ENCODE peak calls at places on chromosome 5, in four cellular contexts. L is AG10803, U is foreskin fibroblast, Z is GM06990. G is an unnamed sample.

GRCh38 chr5:141914154-141914743 is 9.4 kb upstream of the DELE1 start:
- DNase-seq in L (no peak), U (no peak), Z (peak), G (no peak)

GRCh38 chr5:66633754-66634153 is 37.6 kb downstream of the MAST4 start:
- DNase-seq in L (no peak), U (no peak), Z (no peak), G (no peak)

GRCh38 chr5:135486679-135487395 is 34.7 kb upstream of the TIFAB start:
- DNase-seq in L (no peak), U (no peak), Z (no peak), G (no peak)

GRCh38 chr5:119274767-119275130 is 81.1 kb upstream of the TNFAIP8 start:
- DNase-seq in L (peak), U (peak), Z (no peak), G (peak)

GRCh38 chr5:127492854-127493738 is 24.3 kb upstream of the PRRC1 start:
- DNase-seq in L (peak), U (peak), Z (peak), G (no peak)

GRCh38 chr5:95773325-95774059 is 42.4 kb downstream of the RHOBTB3 start:
- DNase-seq in L (peak), U (peak), Z (no peak), G (no peak)

GRCh38 chr5:67989457-67989856 is 226.1 kb upstream of the PIK3R1 start:
- DNase-seq in L (peak), U (peak), Z (no peak), G (peak)

GRCh38 chr5:107123014-107123413 is 547.7 kb downstream of the EFNA5 start:
- DNase-seq in L (no peak), U (no peak), Z (no peak), G (no peak)

GRCh38 chr5:181170237-181170830 is 22.9 kb downstream of the OR2V2 start:
- DNase-seq in L (no peak), U (no peak), Z (no peak), G (no peak)

GRCh38 chr5:123916331-123917121 is 404.5 kb downstream of the CSNK1G3 start:
- DNase-seq in L (peak), U (peak), Z (no peak), G (peak)

GRCh38 chr5:171175746-171176145 is 133.3 kb upstream of the TLX3 start:
- DNase-seq in L (no peak), U (no peak), Z (no peak), G (no peak)

GRCh38 chr5:125492977-125493376 is 746.5 kb upstream of the ZNF608 start:
- DNase-seq in L (no peak), U (no peak), Z (no peak), G (no peak)

GRCh38 chr5:89241186-89241585 is 358.2 kb upstream of the MEF2C start:
- DNase-seq in L (peak), U (peak), Z (no peak), G (peak)

GRCh38 chr5:123951204-123951977 is 439.4 kb downstream of the CSNK1G3 start:
- DNase-seq in L (peak), U (peak), Z (no peak), G (peak)

GRCh38 chr5:24644757-24645156 is at the start of gene CDH10:
- DNase-seq in L (peak), U (no peak), Z (no peak), G (no peak)

GRCh38 chr5:176491056-176491646 is 43.0 kb downstream of the FAF2 start:
- DNase-seq in L (peak), U (no peak), Z (no peak), G (no peak)

GRCh38 chr5:119378075-119378699 is 22.4 kb downstream of the TNFAIP8 start:
- DNase-seq in L (peak), U (no peak), Z (no peak), G (no peak)

GRCh38 chr5:93252165-93252564 is 328.9 kb downstream of the NR2F1-AS1 start:
- DNase-seq in L (no peak), U (no peak), Z (no peak), G (no peak)

GRCh38 chr5:96344678-96345612 is 88.1 kb downstream of the PCSK1 start:
- DNase-seq in L (peak), U (peak), Z (no peak), G (peak)

GRCh38 chr5:60844429-60844890 is 391 bp upstream of the ELOVL7 start:
- DNase-seq in L (no peak), U (no peak), Z (no peak), G (no peak)

GRCh38 chr5:132294728-132295504 is 722 bp downstream of the SLC22A4 start:
- DNase-seq in L (peak), U (peak), Z (peak), G (peak)

GRCh38 chr5:59276886-59277514 is 616.5 kb downstream of the PDE4D start:
- DNase-seq in L (no peak), U (no peak), Z (no peak), G (no peak)

GRCh38 chr5:114402206-114402605 is 40.3 kb downstream of the KCNN2 start:
- DNase-seq in L (no peak), U (no peak), Z (no peak), G (no peak)

GRCh38 chr5:143679777-143680176 is 132.2 kb upstream of the HMHB1 start:
- DNase-seq in L (peak), U (peak), Z (no peak), G (no peak)

GRCh38 chr5:158955636-158956035 is 144.1 kb downstream of the EBF1 start:
- DNase-seq in L (no peak), U (no peak), Z (no peak), G (no peak)

GRCh38 chr5:158952951-158953350 is 146.8 kb downstream of the EBF1 start:
- DNase-seq in L (peak), U (peak), Z (no peak), G (no peak)

GRCh38 chr5:158951951-158952545 is 147.7 kb downstream of the EBF1 start:
- DNase-seq in L (no peak), U (no peak), Z (no peak), G (no peak)

GRCh38 chr5:158951461-158951860 is 148.3 kb downstream of the EBF1 start:
- DNase-seq in L (no peak), U (no peak), Z (no peak), G (no peak)

GRCh38 chr5:158953929-158954534 is 145.7 kb downstream of the EBF1 start:
- DNase-seq in L (peak), U (peak), Z (peak), G (no peak)
- H3K4me3 ChIP-seq in L (no peak), U (no peak), Z (no peak), G (no peak)

GRCh38 chr5:35754481-35754880 is 102.2 kb upstream of the IL7R start:
- DNase-seq in L (no peak), U (no peak), Z (no peak), G (no peak)
- H3K4me3 ChIP-seq in L (no peak), U (no peak), Z (no peak), G (no peak)

GRCh38 chr5:9546973-9547947 is 1.4 kb upstream of the SEMA5A start:
- DNase-seq in L (peak), U (peak), Z (no peak), G (peak)
- H3K4me3 ChIP-seq in L (peak), U (peak), Z (no peak), G (peak)

GRCh38 chr5:77211013-77211690 is 672 bp downstream of the PDE8B start:
- DNase-seq in L (no peak), U (peak), Z (no peak), G (no peak)

GRCh38 chr5:77208507-77209163 is 1.8 kb upstream of the PDE8B start:
- DNase-seq in L (no peak), U (no peak), Z (no peak), G (no peak)

GRCh38 chr5:77209495-77210090 is 887 bp upstream of the PDE8B start:
- DNase-seq in L (no peak), U (no peak), Z (no peak), G (no peak)

GRCh38 chr5:77211691-77212047 is 1.2 kb downstream of the PDE8B start:
- DNase-seq in L (no peak), U (no peak), Z (no peak), G (no peak)

DNA sequence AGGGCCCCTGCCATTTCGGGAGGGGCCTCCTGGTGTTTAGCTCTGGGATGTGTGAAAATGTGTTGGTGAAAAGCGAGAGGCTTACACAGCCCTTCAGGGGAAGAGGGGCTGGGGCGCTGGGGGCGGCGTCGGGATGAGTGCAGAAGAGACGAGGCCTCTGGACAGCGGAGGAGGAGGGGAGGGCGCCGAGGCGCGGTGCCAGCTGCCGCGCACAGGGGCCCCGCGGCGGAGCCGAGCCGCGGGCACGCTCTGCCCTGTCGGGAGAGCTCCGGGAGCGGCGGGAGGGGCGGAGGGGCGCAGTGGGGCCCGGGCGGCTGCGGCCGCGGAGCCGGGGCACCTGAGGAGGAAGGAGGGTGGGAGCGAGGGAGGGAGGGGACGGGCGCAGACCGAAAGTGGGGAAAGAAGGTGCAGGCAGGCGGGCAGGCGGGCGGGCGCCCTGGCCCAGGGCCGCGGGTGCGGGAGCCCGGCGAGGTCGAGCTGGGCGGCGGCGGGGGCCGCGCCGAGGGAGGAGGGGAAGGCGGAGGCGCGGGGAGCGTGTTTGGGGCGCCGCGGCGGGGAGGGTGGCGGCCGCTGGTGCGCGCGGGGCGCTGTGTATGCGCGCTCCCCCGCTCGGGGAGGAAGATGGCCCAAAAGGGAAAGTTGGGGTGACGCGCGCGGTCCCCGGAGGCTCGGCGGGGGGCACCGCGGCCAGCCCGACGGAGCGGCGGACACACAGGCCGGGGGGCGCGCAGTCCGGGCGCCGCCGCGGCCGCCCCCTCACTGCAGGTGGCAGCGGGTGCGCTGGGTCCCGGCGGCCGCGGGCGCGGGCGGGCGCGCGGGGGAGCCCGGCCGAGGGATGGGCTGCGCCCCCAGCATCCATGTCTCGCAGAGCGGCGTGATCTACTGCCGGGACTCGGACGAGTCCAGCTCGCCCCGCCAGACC is at the start of gene PDE8B:
- DNase-seq in L (no peak), U (no peak), Z (no peak), G (no peak)
- H3K4me3 ChIP-seq in L (peak), U (peak), Z (peak), G (peak)

GRCh38 chr5:1008451-1009358 is at the start of gene NKD2:
- DNase-seq in L (no peak), U (no peak), Z (peak), G (no peak)
- H3K4me3 ChIP-seq in L (no peak), U (no peak), Z (no peak), G (no peak)

GRCh38 chr5:108295588-108296368 is 86.1 kb downstream of the FBXL17 start:
- DNase-seq in L (peak), U (peak), Z (no peak), G (no peak)
- H3K4me3 ChIP-seq in L (no peak), U (no peak), Z (no peak), G (no peak)

G was measured in AG09309.